ENCODE peak calls at places on chromosomes 11 and 22, in seven cellular contexts. One of them, this sample, is unnamed.

GRCh38 chr11:85705805-85706204 is 19.8 kb upstream of the CCDC89 start:
- DNase-seq in cerebellum: no peak
- DNase-seq in caudate nucleus: no peak
- DNase-seq in GM23338: no peak
- DNase-seq in NCI-H1092: no peak
- DNase-seq in posterior cingulate gyrus: no peak
- DNase-seq in hepatocyte: no peak
- DNase-seq in this sample: no peak

GRCh38 chr11:103594283-103594682 is 442.2 kb upstream of the DDI1 start:
- DNase-seq in posterior cingulate gyrus: no peak
- DNase-seq in GM23338: no peak
- DNase-seq in NCI-H1092: no peak
- DNase-seq in cerebellum: no peak
- DNase-seq in hepatocyte: no peak
- DNase-seq in caudate nucleus: no peak
- DNase-seq in this sample: no peak

GRCh38 chr11:93192163-93192562 is 5.6 kb downstream of the SLC36A4 start:
- DNase-seq in cerebellum: no peak
- DNase-seq in GM23338: peak
- DNase-seq in NCI-H1092: no peak
- DNase-seq in caudate nucleus: no peak
- DNase-seq in hepatocyte: no peak
- DNase-seq in posterior cingulate gyrus: no peak
- DNase-seq in this sample: no peak

GRCh38 chr11:67238894-67239794 is 27.1 kb upstream of the GRK2 start:
- DNase-seq in hepatocyte: peak
- DNase-seq in NCI-H1092: no peak
- DNase-seq in cerebellum: no peak
- DNase-seq in posterior cingulate gyrus: no peak
- DNase-seq in caudate nucleus: no peak
- DNase-seq in GM23338: no peak
- DNase-seq in this sample: no peak

GRCh38 chr22:49331878-49332277 is 495.8 kb downstream of the BRD1 start:
- DNase-seq in posterior cingulate gyrus: no peak
- DNase-seq in caudate nucleus: no peak
- DNase-seq in hepatocyte: no peak
- DNase-seq in GM23338: no peak
- DNase-seq in NCI-H1092: no peak
- DNase-seq in cerebellum: no peak
- DNase-seq in this sample: no peak

GRCh38 chr11:34366522-34366921 is 8.7 kb upstream of the ABTB2 start:
- DNase-seq in caudate nucleus: no peak
- DNase-seq in posterior cingulate gyrus: no peak
- DNase-seq in NCI-H1092: peak
- DNase-seq in GM23338: peak
- DNase-seq in cerebellum: no peak
- DNase-seq in hepatocyte: no peak
- DNase-seq in this sample: no peak

GRCh38 chr11:1307998-1308744 is 1.3 kb downstream of the TOLLIP start:
- DNase-seq in posterior cingulate gyrus: peak
- DNase-seq in NCI-H1092: no peak
- DNase-seq in GM23338: no peak
- DNase-seq in cerebellum: no peak
- DNase-seq in hepatocyte: no peak
- DNase-seq in caudate nucleus: no peak
- DNase-seq in this sample: no peak

GRCh38 chr22:31090217-31091085 is 9.3 kb downstream of the SMTN start:
- DNase-seq in caudate nucleus: no peak
- DNase-seq in GM23338: no peak
- DNase-seq in cerebellum: no peak
- DNase-seq in hepatocyte: no peak
- DNase-seq in posterior cingulate gyrus: peak
- DNase-seq in NCI-H1092: no peak
- DNase-seq in this sample: no peak

GRCh38 chr11:113728814-113729213 is 22.7 kb upstream of the TMPRSS5 start:
- DNase-seq in cerebellum: no peak
- DNase-seq in hepatocyte: no peak
- DNase-seq in caudate nucleus: peak
- DNase-seq in GM23338: no peak
- DNase-seq in posterior cingulate gyrus: no peak
- DNase-seq in NCI-H1092: no peak
- DNase-seq in this sample: no peak

GRCh38 chr11:116364357-116364756 is 408.4 kb downstream of the BUD13 start:
- DNase-seq in posterior cingulate gyrus: no peak
- DNase-seq in cerebellum: no peak
- DNase-seq in hepatocyte: no peak
- DNase-seq in GM23338: no peak
- DNase-seq in caudate nucleus: no peak
- DNase-seq in NCI-H1092: no peak
- DNase-seq in this sample: no peak